ENCODE peak calls at places on chromosomes 13 and 19, in ten cellular contexts. C is iPS-NIHi11, M is cardiac muscle cell, W is mucosa of descending colon, D is LNCaP clone FGC, O is choroid plexus epithelial cell, R is NCI-H446, Q is left cardiac atrium, Y is GM04503, S is lung. U is an unnamed sample.

GRCh38 chr13:49272296-49272695 is 24.6 kb downstream of the CDADC1 start:
- DNase-seq in Q (no peak), C (no peak), W (no peak), S (no peak), O (no peak), Y (no peak), M (no peak), D (no peak), R (no peak), U (no peak)

GRCh38 chr19:56398809-56399208 is 5.3 kb upstream of the ZNF583 start:
- DNase-seq in D (no peak), C (no peak), Q (no peak), S (no peak), W (no peak), M (no peak), Y (no peak), R (no peak), O (no peak), U (no peak)

GRCh38 chr19:30360378-30361106 is 11.6 kb upstream of the ZNF536 start:
- DNase-seq in C (peak), O (no peak), Y (no peak), M (no peak), D (no peak), S (no peak), W (no peak), R (no peak), Q (no peak), U (no peak)

GRCh38 chr13:48741377-48741776 is 87.6 kb downstream of the CYSLTR2 start:
- DNase-seq in R (no peak), Y (no peak), C (no peak), D (peak), Q (no peak), O (peak), W (no peak), S (no peak), M (peak), U (no peak)

GRCh38 chr19:18002347-18002850 is 5.6 kb upstream of the ARRDC2 start:
- DNase-seq in R (no peak), D (no peak), C (no peak), Q (no peak), W (peak), M (no peak), S (no peak), O (no peak), Y (no peak), U (peak)

GRCh38 chr19:14556662-14557188 is 15.1 kb downstream of the NDUFB7 start:
- DNase-seq in O (peak), M (peak), W (peak), R (peak), C (peak), Y (no peak), Q (peak), S (peak), D (no peak), U (peak)

GRCh38 chr19:13005861-13006370 is 10.6 kb downstream of the NFIX start:
- DNase-seq in Q (no peak), M (no peak), D (no peak), S (no peak), Y (no peak), O (no peak), R (no peak), W (no peak), C (no peak), U (no peak)

GRCh38 chr19:903266-903797 is 9.7 kb downstream of the R3HDM4 start:
- DNase-seq in S (no peak), O (no peak), R (no peak), M (no peak), Q (no peak), W (no peak), Y (no peak), C (peak), D (no peak), U (no peak)

GRCh38 chr13:32214073-32214472 is 101.1 kb downstream of the ZAR1L start:
- DNase-seq in O (no peak), Q (no peak), R (no peak), M (no peak), Y (no peak), W (no peak), S (no peak), D (no peak), C (no peak), U (no peak)

GRCh38 chr13:24076124-24076523 is 84.4 kb upstream of the SPATA13 start:
- DNase-seq in S (no peak), C (no peak), R (no peak), O (no peak), W (peak), Q (no peak), D (peak), Y (no peak), M (no peak), U (no peak)

GRCh38 chr19:19539738-19540703 is 2.0 kb downstream of the CILP2 start:
- DNase-seq in Q (peak), Y (no peak), S (peak), W (peak), O (peak), D (no peak), R (no peak), M (peak), C (peak), U (peak)

GRCh38 chr13:94620286-94620896 is 18.7 kb downstream of the GPR180 start:
- DNase-seq in M (peak), S (no peak), R (no peak), Q (no peak), D (no peak), O (peak), C (peak), W (peak), Y (no peak), U (no peak)

GRCh38 chr13:31951215-31951678 is 80.3 kb upstream of the FRY start:
- DNase-seq in Y (no peak), W (peak), C (no peak), Q (peak), O (no peak), M (no peak), S (peak), R (no peak), D (no peak), U (peak)

GRCh38 chr19:7801020-7801570 is 28.9 kb upstream of the EVI5L start:
- DNase-seq in Q (no peak), M (no peak), W (no peak), D (no peak), O (no peak), R (no peak), S (no peak), Y (no peak), C (no peak), U (no peak)

GRCh38 chr13:97130201-97130600 is 91.9 kb upstream of the MBNL2 start:
- DNase-seq in S (no peak), O (no peak), M (peak), D (no peak), Y (no peak), C (no peak), W (no peak), R (no peak), Q (no peak), U (no peak)

GRCh38 chr13:41590643-41591042 is 133.3 kb downstream of the RGCC start:
- DNase-seq in S (no peak), O (no peak), R (no peak), C (no peak), W (no peak), Y (no peak), D (no peak), M (no peak), Q (no peak), U (no peak)